ENCODE peak calls at places on chromosomes 16 and 17, in nine cellular contexts. One of them, this sample, is unnamed.

GRCh38 chr16:80618862-80619648 is 78.3 kb downstream of the DYNLRB2 start:
- DNase-seq in A673: no peak
- DNase-seq in adrenal gland: no peak
- DNase-seq in activated CD4-positive, alpha-beta T cell treated with anti-CD3 and anti-CD28 coated beads, Interleukin-2, amount 50 U/mL, for 24 hours: no peak
- DNase-seq in anterior cingulate cortex: no peak
- DNase-seq in upper lobe of left lung: no peak
- DNase-seq in Kasumi-1: no peak
- DNase-seq in esophagus squamous epithelium: no peak
- DNase-seq in BJ: no peak
- DNase-seq in this sample: no peak

GRCh38 chr17:1110844-1111598 is 68.8 kb downstream of the ABR start:
- DNase-seq in A673: peak
- DNase-seq in adrenal gland: peak
- DNase-seq in activated CD4-positive, alpha-beta T cell treated with anti-CD3 and anti-CD28 coated beads, Interleukin-2, amount 50 U/mL, for 24 hours: no peak
- DNase-seq in anterior cingulate cortex: no peak
- DNase-seq in upper lobe of left lung: no peak
- DNase-seq in Kasumi-1: peak
- DNase-seq in esophagus squamous epithelium: no peak
- DNase-seq in BJ: peak
- DNase-seq in this sample: no peak

GRCh38 chr16:80580109-80580832 is 39.5 kb downstream of the DYNLRB2 start:
- DNase-seq in A673: no peak
- DNase-seq in adrenal gland: no peak
- DNase-seq in activated CD4-positive, alpha-beta T cell treated with anti-CD3 and anti-CD28 coated beads, Interleukin-2, amount 50 U/mL, for 24 hours: peak
- DNase-seq in anterior cingulate cortex: no peak
- DNase-seq in upper lobe of left lung: no peak
- DNase-seq in Kasumi-1: no peak
- DNase-seq in esophagus squamous epithelium: no peak
- DNase-seq in BJ: no peak
- DNase-seq in this sample: no peak

GRCh38 chr16:80931985-80932720 is 74.5 kb downstream of the CMC2 start:
- DNase-seq in A673: peak
- DNase-seq in adrenal gland: peak
- DNase-seq in activated CD4-positive, alpha-beta T cell treated with anti-CD3 and anti-CD28 coated beads, Interleukin-2, amount 50 U/mL, for 24 hours: no peak
- DNase-seq in anterior cingulate cortex: peak
- DNase-seq in upper lobe of left lung: peak
- DNase-seq in Kasumi-1: peak
- DNase-seq in esophagus squamous epithelium: no peak
- DNase-seq in BJ: no peak
- DNase-seq in this sample: peak

GRCh38 chr17:8628172-8628571 is 2.4 kb downstream of the MYH10 start:
- DNase-seq in A673: peak
- DNase-seq in adrenal gland: no peak
- DNase-seq in activated CD4-positive, alpha-beta T cell treated with anti-CD3 and anti-CD28 coated beads, Interleukin-2, amount 50 U/mL, for 24 hours: no peak
- DNase-seq in anterior cingulate cortex: no peak
- DNase-seq in upper lobe of left lung: no peak
- DNase-seq in Kasumi-1: no peak
- DNase-seq in esophagus squamous epithelium: no peak
- DNase-seq in BJ: no peak
- DNase-seq in this sample: no peak

GRCh38 chr16:85650864-85651811 is 37.6 kb downstream of the GINS2 start:
- DNase-seq in A673: peak
- DNase-seq in adrenal gland: peak
- DNase-seq in activated CD4-positive, alpha-beta T cell treated with anti-CD3 and anti-CD28 coated beads, Interleukin-2, amount 50 U/mL, for 24 hours: no peak
- DNase-seq in anterior cingulate cortex: no peak
- DNase-seq in upper lobe of left lung: peak
- DNase-seq in Kasumi-1: no peak
- DNase-seq in esophagus squamous epithelium: no peak
- DNase-seq in BJ: no peak
- DNase-seq in this sample: no peak

GRCh38 chr16:26665166-26665939 is 401.4 kb upstream of the C16orf82 start:
- DNase-seq in A673: peak
- DNase-seq in adrenal gland: no peak
- DNase-seq in activated CD4-positive, alpha-beta T cell treated with anti-CD3 and anti-CD28 coated beads, Interleukin-2, amount 50 U/mL, for 24 hours: no peak
- DNase-seq in anterior cingulate cortex: no peak
- DNase-seq in upper lobe of left lung: no peak
- DNase-seq in Kasumi-1: no peak
- DNase-seq in esophagus squamous epithelium: no peak
- DNase-seq in BJ: no peak
- DNase-seq in this sample: no peak

GRCh38 chr17:74085434-74085833 is 118.0 kb upstream of the RPL38 start:
- DNase-seq in A673: peak
- DNase-seq in adrenal gland: no peak
- DNase-seq in activated CD4-positive, alpha-beta T cell treated with anti-CD3 and anti-CD28 coated beads, Interleukin-2, amount 50 U/mL, for 24 hours: no peak
- DNase-seq in anterior cingulate cortex: no peak
- DNase-seq in upper lobe of left lung: no peak
- DNase-seq in Kasumi-1: peak
- DNase-seq in esophagus squamous epithelium: no peak
- DNase-seq in BJ: no peak
- DNase-seq in this sample: no peak

GRCh38 chr16:106623-107324 is 28.7 kb downstream of the MPG start:
- DNase-seq in A673: peak
- DNase-seq in adrenal gland: peak
- DNase-seq in activated CD4-positive, alpha-beta T cell treated with anti-CD3 and anti-CD28 coated beads, Interleukin-2, amount 50 U/mL, for 24 hours: peak
- DNase-seq in anterior cingulate cortex: peak
- DNase-seq in upper lobe of left lung: no peak
- DNase-seq in Kasumi-1: peak
- DNase-seq in esophagus squamous epithelium: no peak
- DNase-seq in BJ: no peak
- DNase-seq in this sample: peak

GRCh38 chr17:48636177-48637018 is 10.2 kb upstream of the HOXB9 start:
- DNase-seq in A673: peak
- DNase-seq in adrenal gland: peak
- DNase-seq in activated CD4-positive, alpha-beta T cell treated with anti-CD3 and anti-CD28 coated beads, Interleukin-2, amount 50 U/mL, for 24 hours: peak
- DNase-seq in anterior cingulate cortex: no peak
- DNase-seq in upper lobe of left lung: peak
- DNase-seq in Kasumi-1: peak
- DNase-seq in esophagus squamous epithelium: no peak
- DNase-seq in BJ: no peak
- DNase-seq in this sample: peak

GRCh38 chr16:81076566-81077076 is 417 bp downstream of the C16orf46 start:
- DNase-seq in A673: peak
- DNase-seq in adrenal gland: peak
- DNase-seq in activated CD4-positive, alpha-beta T cell treated with anti-CD3 and anti-CD28 coated beads, Interleukin-2, amount 50 U/mL, for 24 hours: peak
- DNase-seq in anterior cingulate cortex: peak
- DNase-seq in upper lobe of left lung: no peak
- DNase-seq in Kasumi-1: peak
- DNase-seq in esophagus squamous epithelium: peak
- DNase-seq in BJ: peak
- DNase-seq in this sample: peak

GRCh38 chr17:76586741-76587487 is 1.3 kb upstream of the ST6GALNAC2 start:
- DNase-seq in A673: no peak
- DNase-seq in adrenal gland: no peak
- DNase-seq in activated CD4-positive, alpha-beta T cell treated with anti-CD3 and anti-CD28 coated beads, Interleukin-2, amount 50 U/mL, for 24 hours: no peak
- DNase-seq in anterior cingulate cortex: no peak
- DNase-seq in upper lobe of left lung: no peak
- DNase-seq in Kasumi-1: no peak
- DNase-seq in esophagus squamous epithelium: no peak
- DNase-seq in BJ: no peak
- DNase-seq in this sample: no peak